ENCODE peak calls at places on chromosomes 3 and 15, in five cellular contexts. C is HCT116, S is GM12878, P is K562, L is HepG2. X is an unnamed sample.

GRCh38 chr3:40464339-40465110 is 7.4 kb downstream of the RPL14 start:
- DNase-seq in C (no peak), S (no peak), P (no peak), L (no peak), X (no peak)

GRCh38 chr3:31444220-31445142 is 88.2 kb upstream of the STT3B start:
- DNase-seq in C (no peak), S (no peak), P (no peak), L (no peak), X (no peak)

GRCh38 chr15:70265466-70265978 is 167.8 kb upstream of the TLE3 start:
- DNase-seq in C (no peak), S (no peak), P (no peak), L (no peak), X (no peak)

GRCh38 chr15:57537072-57537471 is 54.6 kb upstream of the MYZAP start:
- DNase-seq in C (peak), S (no peak), P (no peak), L (peak), X (peak)

GRCh38 chr3:40620151-40620550 is 95.4 kb downstream of the ZNF621 start:
- DNase-seq in C (no peak), S (no peak), P (no peak), L (no peak), X (no peak)

GRCh38 chr3:186452517-186452916 is 90.5 kb upstream of the DGKG start:
- DNase-seq in C (peak), S (no peak), P (no peak), L (no peak), X (no peak)

GRCh38 chr3:4494807-4495200 is 1.7 kb downstream of the ITPR1 start:
- DNase-seq in C (no peak), S (no peak), P (no peak), L (no peak), X (no peak)

GRCh38 chr15:76185716-76186115 is 125.6 kb downstream of the ETFA start:
- DNase-seq in C (peak), S (no peak), P (peak), L (peak), X (peak)

GRCh38 chr3:193812078-193812725 is 219.2 kb downstream of the OPA1 start:
- DNase-seq in C (no peak), S (no peak), P (no peak), L (no peak), X (peak)

GRCh38 chr15:32659340-32659831 is 17.9 kb downstream of the SCG5 start:
- DNase-seq in C (no peak), S (no peak), P (no peak), L (peak), X (no peak)

GRCh38 chr15:25230442-25230841 is 208.4 kb downstream of the UBE3A start:
- DNase-seq in C (no peak), S (no peak), P (no peak), L (no peak), X (no peak)
- TF ChIP-seq EZH2 in C (no peak), S (no peak), P (no peak), L (no peak), X (no peak)

GRCh38 chr3:144181062-144181461 is 209.4 kb downstream of the DIPK2A start:
- DNase-seq in C (no peak), S (no peak), P (no peak), L (no peak), X (no peak)

GRCh38 chr3:144178607-144179006 is 207.0 kb downstream of the DIPK2A start:
- DNase-seq in C (no peak), S (no peak), P (no peak), L (no peak), X (no peak)

DNA sequence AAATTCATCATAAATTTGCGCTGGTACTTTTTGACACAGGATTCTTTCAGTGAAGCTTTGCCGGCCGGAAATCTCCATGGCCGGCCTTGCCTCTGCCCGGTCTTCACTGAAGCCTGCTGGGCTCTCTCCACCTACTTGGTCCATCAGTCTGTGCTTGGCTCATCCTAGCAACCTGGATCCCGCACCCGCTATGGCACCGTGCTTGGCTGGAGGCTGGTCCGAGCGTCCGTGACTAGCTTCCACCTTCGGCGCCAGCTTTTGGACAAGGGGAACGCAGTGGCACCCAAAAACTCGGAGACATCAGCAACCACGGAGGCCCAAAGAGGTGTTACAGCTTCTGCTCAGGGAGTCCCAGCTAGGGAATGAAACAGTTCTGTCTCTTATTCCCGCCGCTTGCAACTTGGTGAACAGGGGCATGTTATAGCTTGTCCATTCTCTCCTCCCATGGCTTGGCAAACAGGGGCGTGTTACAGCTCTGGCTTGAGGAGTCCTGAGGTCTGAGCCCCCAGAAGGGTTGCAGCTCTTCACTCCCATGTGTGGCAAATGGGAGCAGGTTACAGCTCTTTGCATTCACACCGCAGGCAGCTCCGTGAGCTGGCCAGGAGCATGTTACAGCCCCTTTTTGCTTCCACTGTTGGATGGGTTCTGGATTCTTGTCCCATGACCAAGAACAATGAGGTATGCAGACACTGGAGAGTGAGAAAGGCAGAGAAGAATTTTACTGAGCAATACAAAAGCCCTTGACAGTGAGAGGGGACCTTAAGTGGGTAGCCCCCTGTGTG is 204.2 kb downstream of the DIPK2A start:
- DNase-seq in C (no peak), S (no peak), P (no peak), L (no peak), X (no peak)
- TF ChIP-seq REST in C (no peak), S (no peak), P (no peak), L (no peak), X (no peak)

DNA sequence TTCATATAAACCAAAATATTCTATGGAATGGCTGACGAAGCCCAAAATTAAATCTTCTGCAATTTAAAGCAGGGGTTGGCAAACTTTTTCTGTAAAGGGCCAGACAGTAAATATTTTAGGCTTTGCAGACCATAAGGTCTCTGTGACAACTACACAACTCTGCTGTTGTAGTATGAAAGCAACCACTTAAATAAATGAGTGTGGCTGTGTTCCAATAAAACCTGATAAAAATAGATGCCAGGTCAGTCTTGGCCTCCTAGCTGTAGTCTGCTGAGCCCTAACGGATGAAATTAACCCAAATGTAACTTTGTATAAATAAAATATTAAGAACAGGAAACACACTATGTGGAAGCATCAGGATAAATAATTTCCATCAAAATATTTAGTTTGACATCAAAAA is 104.2 kb downstream of the FBXL22 start:
- DNase-seq in C (no peak), S (no peak), P (no peak), L (no peak), X (no peak)
- TF ChIP-seq EZH2 in C (no peak), S (no peak), P (no peak), L (no peak), X (no peak)

GRCh38 chr3:127750226-127751031 is 71.9 kb downstream of the MGLL start:
- DNase-seq in C (no peak), S (peak), P (no peak), L (no peak), X (no peak)
- TF ChIP-seq REST in C (no peak), S (no peak), P (no peak), L (no peak), X (no peak)

GRCh38 chr3:196513697-196514349 is 1.3 kb downstream of the SMCO1 start:
- DNase-seq in C (no peak), S (no peak), P (no peak), L (no peak), X (no peak)
- TF ChIP-seq EZH2 in C (no peak), S (no peak), P (no peak), L (no peak), X (no peak)

GRCh38 chr3:110491413-110491812 is 580.2 kb upstream of the NECTIN3 start:
- DNase-seq in C (no peak), S (no peak), P (no peak), L (no peak), X (peak)
- TF ChIP-seq REST in C (no peak), S (no peak), P (no peak), L (no peak), X (no peak)

GRCh38 chr3:10992017-10992945 is at the start of gene SLC6A1:
- DNase-seq in C (no peak), S (no peak), P (peak), L (no peak), X (peak)
- TF ChIP-seq EZH2 in C (no peak), S (no peak), P (no peak), L (no peak), X (no peak)

X was measured in GM23338.